ENCODE peak calls at places on chromosome 7, in eight cellular contexts. One of them, this sample, is unnamed.

GRCh38 chr7:47383064-47383463 is 198.8 kb downstream of the TNS3 start:
- DNase-seq in HCEC 1CT: no peak
- DNase-seq in GM12891: no peak
- DNase-seq in nucleus accumbens: no peak
- DNase-seq in right cardiac atrium: no peak
- DNase-seq in stimulated activated CD8-positive, alpha-beta memory T cell treated with anti-CD3 and anti-CD28 coated beads, Interleukin-7, amount 100 ng/mL, for 1 hour: no peak
- DNase-seq in NCI-H345: no peak
- DNase-seq in foreskin keratinocyte: no peak
- DNase-seq in this sample: no peak

GRCh38 chr7:104410742-104411141 is 82.3 kb downstream of the LHFPL3 start:
- DNase-seq in HCEC 1CT: no peak
- DNase-seq in GM12891: no peak
- DNase-seq in nucleus accumbens: no peak
- DNase-seq in right cardiac atrium: no peak
- DNase-seq in stimulated activated CD8-positive, alpha-beta memory T cell treated with anti-CD3 and anti-CD28 coated beads, Interleukin-7, amount 100 ng/mL, for 1 hour: no peak
- DNase-seq in NCI-H345: no peak
- DNase-seq in foreskin keratinocyte: no peak
- DNase-seq in this sample: no peak

GRCh38 chr7:24441331-24442059 is 131.8 kb upstream of the PALS2 start:
- DNase-seq in HCEC 1CT: no peak
- DNase-seq in GM12891: no peak
- DNase-seq in nucleus accumbens: no peak
- DNase-seq in right cardiac atrium: no peak
- DNase-seq in stimulated activated CD8-positive, alpha-beta memory T cell treated with anti-CD3 and anti-CD28 coated beads, Interleukin-7, amount 100 ng/mL, for 1 hour: no peak
- DNase-seq in NCI-H345: no peak
- DNase-seq in foreskin keratinocyte: no peak
- DNase-seq in this sample: no peak

GRCh38 chr7:75628055-75628454 is 110.7 kb downstream of the HIP1 start:
- DNase-seq in HCEC 1CT: no peak
- DNase-seq in GM12891: no peak
- DNase-seq in nucleus accumbens: no peak
- DNase-seq in right cardiac atrium: no peak
- DNase-seq in stimulated activated CD8-positive, alpha-beta memory T cell treated with anti-CD3 and anti-CD28 coated beads, Interleukin-7, amount 100 ng/mL, for 1 hour: no peak
- DNase-seq in NCI-H345: no peak
- DNase-seq in foreskin keratinocyte: no peak
- DNase-seq in this sample: no peak

GRCh38 chr7:121275204-121275603 is 53.6 kb upstream of the WNT16 start:
- DNase-seq in HCEC 1CT: no peak
- DNase-seq in GM12891: no peak
- DNase-seq in nucleus accumbens: no peak
- DNase-seq in right cardiac atrium: no peak
- DNase-seq in stimulated activated CD8-positive, alpha-beta memory T cell treated with anti-CD3 and anti-CD28 coated beads, Interleukin-7, amount 100 ng/mL, for 1 hour: no peak
- DNase-seq in NCI-H345: peak; percentile 69
- DNase-seq in foreskin keratinocyte: no peak
- DNase-seq in this sample: no peak

GRCh38 chr7:114986805-114987204 is 64.9 kb downstream of the MDFIC start:
- DNase-seq in HCEC 1CT: no peak
- DNase-seq in GM12891: no peak
- DNase-seq in nucleus accumbens: no peak
- DNase-seq in right cardiac atrium: no peak
- DNase-seq in stimulated activated CD8-positive, alpha-beta memory T cell treated with anti-CD3 and anti-CD28 coated beads, Interleukin-7, amount 100 ng/mL, for 1 hour: no peak
- DNase-seq in NCI-H345: no peak
- DNase-seq in foreskin keratinocyte: no peak
- DNase-seq in this sample: no peak

GRCh38 chr7:151249732-151250072 is 1.2 kb upstream of the SMARCD3 start:
- DNase-seq in HCEC 1CT: peak; percentile 18
- DNase-seq in GM12891: no peak
- DNase-seq in nucleus accumbens: no peak
- DNase-seq in right cardiac atrium: peak; percentile 86
- DNase-seq in stimulated activated CD8-positive, alpha-beta memory T cell treated with anti-CD3 and anti-CD28 coated beads, Interleukin-7, amount 100 ng/mL, for 1 hour: no peak
- DNase-seq in NCI-H345: no peak
- DNase-seq in foreskin keratinocyte: no peak
- DNase-seq in this sample: no peak

GRCh38 chr7:84237533-84238173 is 43.1 kb upstream of the SEMA3A start:
- DNase-seq in HCEC 1CT: peak; percentile 96
- DNase-seq in GM12891: no peak
- DNase-seq in nucleus accumbens: no peak
- DNase-seq in right cardiac atrium: no peak
- DNase-seq in stimulated activated CD8-positive, alpha-beta memory T cell treated with anti-CD3 and anti-CD28 coated beads, Interleukin-7, amount 100 ng/mL, for 1 hour: no peak
- DNase-seq in NCI-H345: no peak
- DNase-seq in foreskin keratinocyte: peak; percentile 97
- DNase-seq in this sample: no peak

GRCh38 chr7:774161-775109 is 47.4 kb upstream of the PRKAR1B start:
- DNase-seq in HCEC 1CT: peak; percentile 16
- DNase-seq in GM12891: peak; percentile 81
- DNase-seq in nucleus accumbens: peak; percentile 48
- DNase-seq in right cardiac atrium: peak; percentile 84
- DNase-seq in stimulated activated CD8-positive, alpha-beta memory T cell treated with anti-CD3 and anti-CD28 coated beads, Interleukin-7, amount 100 ng/mL, for 1 hour: peak; percentile 27
- DNase-seq in NCI-H345: peak; percentile 32
- DNase-seq in foreskin keratinocyte: no peak
- DNase-seq in this sample: no peak

GRCh38 chr7:106421181-106421762 is 136.5 kb upstream of the NAMPT start:
- DNase-seq in HCEC 1CT: peak; percentile 84
- DNase-seq in GM12891: no peak
- DNase-seq in nucleus accumbens: peak; percentile 26
- DNase-seq in right cardiac atrium: peak; percentile 93
- DNase-seq in stimulated activated CD8-positive, alpha-beta memory T cell treated with anti-CD3 and anti-CD28 coated beads, Interleukin-7, amount 100 ng/mL, for 1 hour: no peak
- DNase-seq in NCI-H345: peak; percentile 92
- DNase-seq in foreskin keratinocyte: no peak
- DNase-seq in this sample: peak; percentile 72

GRCh38 chr7:6482307-6482706 is 34.6 kb upstream of the DAGLB start:
- DNase-seq in HCEC 1CT: no peak
- DNase-seq in GM12891: no peak
- DNase-seq in nucleus accumbens: no peak
- DNase-seq in right cardiac atrium: no peak
- DNase-seq in stimulated activated CD8-positive, alpha-beta memory T cell treated with anti-CD3 and anti-CD28 coated beads, Interleukin-7, amount 100 ng/mL, for 1 hour: no peak
- DNase-seq in NCI-H345: no peak
- DNase-seq in foreskin keratinocyte: no peak
- DNase-seq in this sample: no peak

GRCh38 chr7:84669177-84669732 is 474.7 kb upstream of the SEMA3A start:
- DNase-seq in HCEC 1CT: no peak
- DNase-seq in GM12891: no peak
- DNase-seq in nucleus accumbens: no peak
- DNase-seq in right cardiac atrium: no peak
- DNase-seq in stimulated activated CD8-positive, alpha-beta memory T cell treated with anti-CD3 and anti-CD28 coated beads, Interleukin-7, amount 100 ng/mL, for 1 hour: no peak
- DNase-seq in NCI-H345: no peak
- DNase-seq in foreskin keratinocyte: no peak
- DNase-seq in this sample: no peak

GRCh38 chr7:25359471-25360059 is 131.3 kb upstream of the NPVF start:
- DNase-seq in HCEC 1CT: no peak
- DNase-seq in GM12891: no peak
- DNase-seq in nucleus accumbens: peak; percentile 50
- DNase-seq in right cardiac atrium: no peak
- DNase-seq in stimulated activated CD8-positive, alpha-beta memory T cell treated with anti-CD3 and anti-CD28 coated beads, Interleukin-7, amount 100 ng/mL, for 1 hour: no peak
- DNase-seq in NCI-H345: peak; percentile 84
- DNase-seq in foreskin keratinocyte: no peak
- DNase-seq in this sample: peak; percentile 22

GRCh38 chr7:84738583-84739150 is 448.2 kb downstream of the SEMA3D start:
- DNase-seq in HCEC 1CT: no peak
- DNase-seq in GM12891: no peak
- DNase-seq in nucleus accumbens: no peak
- DNase-seq in right cardiac atrium: peak; percentile 11
- DNase-seq in stimulated activated CD8-positive, alpha-beta memory T cell treated with anti-CD3 and anti-CD28 coated beads, Interleukin-7, amount 100 ng/mL, for 1 hour: no peak
- DNase-seq in NCI-H345: no peak
- DNase-seq in foreskin keratinocyte: no peak
- DNase-seq in this sample: no peak

GRCh38 chr7:157529768-157530560 is 193.2 kb downstream of the DNAJB6 start:
- DNase-seq in HCEC 1CT: no peak
- DNase-seq in GM12891: no peak
- DNase-seq in nucleus accumbens: no peak
- DNase-seq in right cardiac atrium: no peak
- DNase-seq in stimulated activated CD8-positive, alpha-beta memory T cell treated with anti-CD3 and anti-CD28 coated beads, Interleukin-7, amount 100 ng/mL, for 1 hour: no peak
- DNase-seq in NCI-H345: no peak
- DNase-seq in foreskin keratinocyte: no peak
- DNase-seq in this sample: no peak

This sample was measured in NCI-H446.